ENCODE peak calls at places on chromosomes 5 and 9, in five cellular contexts. Z is A549, I is cardiac fibroblast, J is GM12865, R is AG10803. X is an unnamed sample.
A peak's percentile ranks its signal among the peaks of the same experiment; 100 is the strongest.

GRCh38 chr5:14444988-14445387 is 136.6 kb upstream of the OTULINL start:
- DNase-seq in J (no peak), I (peak; percentile 47), Z (no peak), R (peak; percentile 55), X (peak; percentile 48)

GRCh38 chr9:34337404-34337803 is 8.0 kb downstream of the NUDT2 start:
- DNase-seq in J (no peak), Z (no peak), I (no peak), R (peak; percentile 3), X (peak; percentile 13)

GRCh38 chr5:75034137-75034739 is 18.1 kb downstream of the GCNT4 start:
- DNase-seq in J (peak; percentile 20), R (no peak), Z (no peak), I (no peak), X (peak; percentile 85)

GRCh38 chr9:129983891-129984290 is 59.1 kb downstream of the FNBP1 start:
- DNase-seq in J (no peak), I (peak; percentile 69), Z (no peak), R (peak; percentile 82), X (no peak)

GRCh38 chr5:174489233-174489632 is 235.1 kb upstream of the MSX2 start:
- DNase-seq in Z (no peak), J (no peak), I (no peak), R (no peak), X (no peak)

GRCh38 chr9:6984941-6985578 is 227.3 kb downstream of the KDM4C start:
- DNase-seq in J (no peak), R (peak; percentile 9), Z (no peak), I (no peak), X (no peak)

GRCh38 chr9:76374702-76375543 is 19.3 kb downstream of the RFK start:
- DNase-seq in Z (peak; percentile 94), R (peak; percentile 96), I (peak; percentile 88), J (no peak), X (peak; percentile 92)

GRCh38 chr9:98038958-98039357 is 17.6 kb upstream of the NANS start:
- DNase-seq in I (no peak), R (no peak), Z (no peak), J (peak; percentile 74), X (no peak)

GRCh38 chr9:133692364-133692985 is 45.7 kb downstream of the SARDH start:
- DNase-seq in J (no peak), Z (no peak), R (no peak), I (no peak), X (no peak)

GRCh38 chr9:124468061-124468740 is 17.9 kb downstream of the ADGRD2 start:
- DNase-seq in J (no peak), Z (no peak), I (no peak), R (no peak), X (no peak)

GRCh38 chr5:1299511-1299850 is 4.6 kb upstream of the TERT start:
- DNase-seq in Z (no peak), R (no peak), I (no peak), J (no peak), X (no peak)

GRCh38 chr9:131960311-131960710 is 119.4 kb downstream of the MED27 start:
- DNase-seq in R (no peak), J (no peak), I (no peak), Z (no peak), X (peak; percentile 82)

DNA sequence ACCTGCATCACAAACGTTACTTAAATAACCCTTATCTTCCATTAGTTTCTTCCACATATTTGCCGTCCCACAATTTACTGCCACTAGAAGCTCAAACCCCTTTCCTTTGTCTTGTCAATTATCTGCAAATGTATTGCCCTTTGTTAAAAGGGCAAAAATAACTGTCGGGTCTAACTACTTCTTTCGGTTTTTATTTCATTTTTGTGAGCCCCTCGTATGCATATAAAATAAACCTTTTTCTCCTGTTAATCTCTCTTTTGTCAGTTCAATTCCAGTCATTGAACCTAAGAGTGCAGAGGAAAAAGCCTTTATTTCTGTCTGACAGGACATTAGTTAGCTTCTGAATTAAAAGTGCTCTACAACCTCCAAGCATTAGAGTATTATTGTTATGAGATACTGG is 45.5 kb downstream of the TMEM215 start:
- DNase-seq in Z (no peak), R (no peak), J (no peak), I (no peak), X (no peak)
- H3K4me3 ChIP-seq in Z (no peak overlapping the region), R (no peak overlapping the region), J (no peak overlapping the region), I (no peak overlapping the region), X (no peak overlapping the region)

GRCh38 chr5:96327728-96328127 is 105.3 kb downstream of the PCSK1 start:
- DNase-seq in Z (no peak), I (no peak), R (no peak), J (no peak), X (peak; percentile 67)
- TF ChIP-seq CTCF in Z (no peak), I (no peak), R (no peak), J (no peak), X (no peak)

DNA sequence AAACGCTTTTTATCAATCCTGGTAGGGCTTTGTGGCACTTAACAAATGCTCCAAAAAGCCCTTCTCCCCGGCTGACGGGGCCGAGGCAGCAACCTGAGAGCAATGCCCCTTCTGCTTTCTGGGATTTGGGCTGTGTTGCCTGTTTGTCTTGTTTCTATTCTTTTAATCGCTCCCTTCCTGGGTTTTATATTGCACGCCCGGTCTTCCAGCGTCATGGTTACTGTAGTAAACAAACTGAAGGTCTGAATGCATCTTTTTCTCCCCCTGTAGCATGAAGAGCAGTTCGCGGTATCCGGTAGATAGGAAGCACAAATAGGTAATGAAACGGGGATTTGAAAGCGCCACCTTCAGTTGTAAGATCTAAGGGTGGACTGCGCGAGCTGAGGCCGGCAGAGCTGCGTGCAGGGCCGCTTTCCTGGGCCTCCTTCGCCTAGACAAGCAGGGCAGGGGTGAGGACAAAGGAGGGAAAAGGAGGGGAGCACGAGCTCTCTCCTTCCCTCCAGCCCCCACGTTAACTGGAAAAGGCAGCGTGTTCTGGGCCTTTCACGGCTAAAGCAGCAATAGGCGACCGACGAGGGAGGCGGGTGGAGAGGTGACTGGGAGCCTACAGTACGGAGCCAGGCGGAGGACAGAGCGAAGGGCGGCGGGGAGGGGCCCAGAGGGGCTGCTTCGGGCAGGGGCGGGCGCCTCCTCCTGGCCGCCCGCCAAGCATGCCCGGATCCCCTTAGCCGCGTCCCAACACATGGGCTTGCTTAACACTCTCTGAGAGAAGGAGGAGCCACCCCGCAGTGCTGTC is 49.3 kb upstream of the ZNF366 start:
- DNase-seq in Z (peak; percentile 45), R (peak; percentile 67), J (peak; percentile 83), I (peak; percentile 90), X (peak; percentile 45)
- H3K4me3 ChIP-seq in Z (peak overlapping the region; percentile 39), R (peak overlapping the region; percentile 52), J (peak overlapping the region; percentile 57), I (peak overlapping the region; percentile 22), X (peak overlapping the region; percentile 18)

DNA sequence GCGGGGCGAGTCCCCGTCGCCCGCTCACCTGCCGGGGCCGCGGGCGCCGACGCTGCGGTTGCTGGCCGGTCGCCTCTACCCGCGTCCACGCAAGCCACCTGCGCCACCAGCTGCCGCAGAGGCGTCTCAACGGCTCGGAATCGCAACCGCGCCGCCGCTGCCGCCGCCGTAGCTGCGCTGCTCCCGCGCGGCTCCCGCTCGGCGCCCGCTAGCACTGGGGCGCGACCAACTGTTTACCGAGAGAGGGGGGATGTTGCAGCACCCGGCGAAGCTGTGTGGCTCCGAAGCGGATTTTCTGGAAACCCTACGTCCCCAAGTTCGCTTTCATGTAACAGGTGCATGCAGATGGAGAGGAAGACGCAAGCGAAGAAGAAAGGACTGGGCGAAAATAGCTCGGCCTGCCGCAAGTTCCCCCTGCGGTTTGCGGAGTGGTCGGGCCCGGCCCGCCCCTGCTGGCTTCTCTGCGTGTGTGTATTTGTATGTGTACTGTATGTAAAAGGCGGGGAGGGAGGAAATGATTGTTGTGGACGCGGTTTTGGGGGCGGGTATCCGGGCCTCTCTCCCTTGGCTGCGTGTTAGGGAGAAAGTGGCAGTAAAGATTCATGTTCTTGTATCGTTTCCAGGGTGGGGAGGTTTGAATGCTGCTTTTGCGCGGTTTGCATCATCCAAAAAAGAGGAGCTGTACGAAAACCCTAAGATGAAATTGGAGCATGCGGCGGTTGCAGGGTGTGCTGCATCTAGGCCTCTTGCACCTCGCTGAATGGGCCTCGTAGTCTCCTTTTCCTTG is at the start of gene PSIP1:
- DNase-seq in I (peak; percentile 90), R (peak; percentile 84), Z (peak; percentile 60), J (peak; percentile 96), X (peak; percentile 80)
- TF ChIP-seq CTCF in I (no peak), R (peak; percentile 6), Z (no peak), J (no peak), X (peak; percentile 5)

GRCh38 chr5:172885594-172886340 is 51.7 kb downstream of the ERGIC1 start:
- DNase-seq in R (no peak), J (no peak), I (no peak), Z (no peak), X (no peak)
- H3K4me3 ChIP-seq in R (no peak overlapping the region), J (no peak overlapping the region), I (no peak overlapping the region), Z (no peak overlapping the region), X (no peak overlapping the region)

GRCh38 chr5:34903260-34903659 is 12.0 kb downstream of the RAD1 start:
- DNase-seq in Z (no peak), I (no peak), J (no peak), R (no peak), X (no peak)

GRCh38 chr5:34900660-34901059 is 14.6 kb downstream of the RAD1 start:
- DNase-seq in I (no peak), Z (no peak), R (no peak), J (no peak), X (no peak)

GRCh38 chr5:34905564-34905963 is 9.7 kb downstream of the RAD1 start:
- DNase-seq in R (peak; percentile 23), Z (peak; percentile 27), J (no peak), I (peak; percentile 49), X (peak; percentile 13)
- TF ChIP-seq CTCF in R (peak; percentile 59), Z (peak; percentile 69), J (no peak), I (peak; percentile 35), X (peak; percentile 49)